ENCODE peak calls at places on chromosomes 11 and 22, in four cellular contexts. One of them, this sample, is unnamed. For H3K27me3, the result is how much of the 10 kb centered on the place peaks cover.

GRCh38 chr11:66363805-66364535 is 7.6 kb downstream of the SLC29A2 start:
- DNase-seq in mesenchymal stem cell: no peak
- DNase-seq in GM23248: no peak
- DNase-seq in HCT116: no peak
- DNase-seq in this sample: peak

GRCh38 chr22:49992921-49993648 is 19.5 kb downstream of the IL17REL start:
- DNase-seq in mesenchymal stem cell: peak
- DNase-seq in GM23248: peak
- DNase-seq in HCT116: no peak
- DNase-seq in this sample: peak

GRCh38 chr11:95282337-95282751 is 51.3 kb upstream of the SESN3 start:
- DNase-seq in mesenchymal stem cell: peak
- DNase-seq in GM23248: peak
- DNase-seq in HCT116: no peak
- DNase-seq in this sample: no peak

GRCh38 chr11:62902932-62903331 is 18.2 kb downstream of the CHRM1 start:
- DNase-seq in mesenchymal stem cell: peak
- DNase-seq in GM23248: peak
- DNase-seq in HCT116: no peak
- DNase-seq in this sample: no peak

GRCh38 chr22:23755711-23756110 is 1.5 kb upstream of the VPREB3 start:
- DNase-seq in mesenchymal stem cell: no peak
- DNase-seq in GM23248: no peak
- DNase-seq in HCT116: no peak
- DNase-seq in this sample: peak

GRCh38 chr22:46965552-46966494 is 203.4 kb downstream of the TBC1D22A start:
- DNase-seq in mesenchymal stem cell: no peak
- DNase-seq in GM23248: no peak
- DNase-seq in HCT116: no peak
- DNase-seq in this sample: peak

GRCh38 chr11:129998905-129999304 is 3.7 kb downstream of the PRDM10 start:
- DNase-seq in mesenchymal stem cell: no peak
- DNase-seq in GM23248: no peak
- DNase-seq in HCT116: no peak
- DNase-seq in this sample: no peak

GRCh38 chr11:69355346-69355940 is 61.5 kb downstream of the MYEOV start:
- DNase-seq in mesenchymal stem cell: no peak
- DNase-seq in GM23248: no peak
- DNase-seq in HCT116: no peak
- DNase-seq in this sample: no peak

GRCh38 chr11:78131956-78132355 is 7.5 kb downstream of the ALG8 start:
- DNase-seq in mesenchymal stem cell: no peak
- DNase-seq in GM23248: no peak
- DNase-seq in HCT116: no peak
- DNase-seq in this sample: peak

GRCh38 chr11:57482782-57483569 is 22.6 kb downstream of the RTN4RL2 start:
- DNase-seq in mesenchymal stem cell: peak
- DNase-seq in GM23248: peak
- DNase-seq in HCT116: no peak
- DNase-seq in this sample: peak

GRCh38 chr11:126140932-126141291 is 70.5 kb downstream of the RPUSD4 start:
- DNase-seq in mesenchymal stem cell: peak
- DNase-seq in GM23248: peak
- DNase-seq in HCT116: no peak
- DNase-seq in this sample: no peak

GRCh38 chr11:45662665-45663485 is 2.5 kb downstream of the CHST1 start:
- DNase-seq in mesenchymal stem cell: peak
- DNase-seq in GM23248: peak
- DNase-seq in HCT116: no peak
- DNase-seq in this sample: peak

GRCh38 chr11:71332046-71332445 is 79.7 kb upstream of the SHANK2 start:
- DNase-seq in mesenchymal stem cell: no peak
- DNase-seq in GM23248: no peak
- DNase-seq in HCT116: no peak
- DNase-seq in this sample: peak

GRCh38 chr11:91932151-91932821 is 292.3 kb upstream of the FAT3 start:
- DNase-seq in mesenchymal stem cell: peak
- DNase-seq in GM23248: peak
- DNase-seq in HCT116: no peak
- DNase-seq in this sample: no peak

GRCh38 chr11:66842501-66842895 is 743 bp upstream of the RCE1 start:
- DNase-seq in mesenchymal stem cell: no peak
- DNase-seq in GM23248: no peak
- DNase-seq in HCT116: no peak
- DNase-seq in this sample: no peak

GRCh38 chr11:93740031-93740801 is 1.1 kb downstream of the TAF1D start:
- DNase-seq in mesenchymal stem cell: no peak
- DNase-seq in GM23248: peak
- DNase-seq in HCT116: no peak
- DNase-seq in this sample: peak

GRCh38 chr22:35630387-35630793 is 13.3 kb upstream of the MB start:
- DNase-seq in mesenchymal stem cell: peak
- DNase-seq in GM23248: peak
- DNase-seq in HCT116: peak
- DNase-seq in this sample: no peak

GRCh38 chr11:125624756-125625213 is at the start of gene CHEK1:
- DNase-seq in mesenchymal stem cell: no peak
- DNase-seq in GM23248: no peak
- DNase-seq in HCT116: no peak
- DNase-seq in this sample: no peak

GRCh38 chr22:49158741-49159564 is 668.7 kb downstream of the BRD1 start:
- DNase-seq in mesenchymal stem cell: no peak
- DNase-seq in GM23248: no peak
- DNase-seq in HCT116: no peak
- DNase-seq in this sample: peak

GRCh38 chr11:72768581-72768980 is 16.4 kb upstream of the ARAP1 start:
- DNase-seq in mesenchymal stem cell: no peak
- DNase-seq in GM23248: no peak
- DNase-seq in HCT116: no peak
- DNase-seq in this sample: no peak

GRCh38 chr11:4606231-4607015 is 1.6 kb downstream of the TRIM68 start:
- DNase-seq in mesenchymal stem cell: peak
- DNase-seq in GM23248: peak
- DNase-seq in HCT116: no peak
- DNase-seq in this sample: no peak

GRCh38 chr11:46905806-46906205 is 12.5 kb downstream of the LRP4 start:
- DNase-seq in mesenchymal stem cell: no peak
- DNase-seq in GM23248: no peak
- DNase-seq in HCT116: no peak
- DNase-seq in this sample: peak

GRCh38 chr11:102280237-102280833 is 36.9 kb upstream of the BIRC3 start:
- DNase-seq in mesenchymal stem cell: no peak
- DNase-seq in GM23248: no peak
- DNase-seq in HCT116: no peak
- DNase-seq in this sample: peak

DNA sequence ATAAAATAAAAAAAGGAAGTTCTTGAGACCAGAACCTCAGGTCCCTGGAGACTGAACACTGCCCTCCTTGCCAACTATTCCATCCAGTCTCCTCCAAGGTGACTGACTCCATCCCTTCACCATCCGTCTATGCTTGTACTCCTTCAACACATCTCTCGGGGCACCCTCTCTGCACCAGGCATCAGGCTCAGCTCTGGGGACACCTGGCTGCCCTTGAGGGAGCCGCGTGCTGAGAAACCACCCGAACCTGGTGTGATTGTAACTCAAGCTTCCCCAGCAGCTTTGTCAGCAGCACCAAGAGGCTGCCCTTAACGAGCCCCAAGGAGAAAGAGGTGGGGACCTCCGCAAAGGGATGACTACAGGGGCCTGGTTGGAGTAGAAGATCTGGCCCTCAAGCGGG is 1.7 kb downstream of the PTPN5 start:
- DNase-seq in mesenchymal stem cell: no peak
- DNase-seq in GM23248: no peak
- DNase-seq in HCT116: no peak
- DNase-seq in this sample: no peak
- H3K27me3 ChIP-seq in mesenchymal stem cell: half or more
- H3K27me3 ChIP-seq in GM23248: half or more
- H3K27me3 ChIP-seq in HCT116: under half
- H3K27me3 ChIP-seq in this sample: half or more

GRCh38 chr22:38834215-38834953 is 9.4 kb downstream of the NPTXR start:
- DNase-seq in mesenchymal stem cell: no peak
- DNase-seq in GM23248: no peak
- DNase-seq in HCT116: no peak
- DNase-seq in this sample: peak
- H2AFZ ChIP-seq in mesenchymal stem cell: no peak
- H2AFZ ChIP-seq in GM23248: no peak
- H2AFZ ChIP-seq in HCT116: no peak
- H2AFZ ChIP-seq in this sample: no peak

DNA sequence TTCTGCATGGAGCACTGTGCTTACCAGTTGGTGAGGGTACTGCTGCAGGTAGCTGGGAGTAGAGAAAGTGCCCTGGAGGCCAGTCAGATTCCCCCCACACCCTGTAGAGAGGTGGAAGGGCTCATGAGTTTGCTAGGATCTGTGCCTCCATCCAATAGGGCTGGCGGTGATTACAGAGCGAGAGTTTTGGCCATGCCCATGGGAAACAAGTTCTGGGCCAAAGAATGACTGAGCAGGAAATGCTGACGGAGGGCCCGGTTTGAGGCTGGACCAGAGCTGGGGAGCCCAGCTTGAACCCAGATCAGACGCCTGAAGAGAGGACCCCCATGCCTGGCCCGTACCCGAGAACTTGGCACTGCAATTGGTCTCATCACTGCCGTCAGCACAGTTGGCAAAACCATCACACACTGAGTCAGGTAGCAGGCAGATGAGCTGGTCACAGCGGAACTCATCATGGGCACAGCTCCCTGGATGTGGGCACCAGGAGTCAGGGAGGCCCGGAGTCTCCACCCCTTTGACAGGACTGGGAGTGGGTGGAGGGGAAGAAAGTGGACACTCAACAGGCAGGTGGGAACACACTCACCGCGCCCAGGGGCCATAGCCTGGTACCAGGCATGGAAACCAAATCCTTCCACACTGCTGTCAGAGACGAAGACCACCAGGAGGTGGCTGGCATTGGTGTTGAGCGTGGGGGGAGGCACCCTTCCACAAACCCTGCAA is 2.1 kb downstream of the MFRP start:
- DNase-seq in mesenchymal stem cell: no peak
- DNase-seq in GM23248: peak
- DNase-seq in HCT116: no peak
- DNase-seq in this sample: peak
- H3K27me3 ChIP-seq in mesenchymal stem cell: under half
- H3K27me3 ChIP-seq in GM23248: under half
- H3K27me3 ChIP-seq in HCT116: under half
- H3K27me3 ChIP-seq in this sample: under half

DNA sequence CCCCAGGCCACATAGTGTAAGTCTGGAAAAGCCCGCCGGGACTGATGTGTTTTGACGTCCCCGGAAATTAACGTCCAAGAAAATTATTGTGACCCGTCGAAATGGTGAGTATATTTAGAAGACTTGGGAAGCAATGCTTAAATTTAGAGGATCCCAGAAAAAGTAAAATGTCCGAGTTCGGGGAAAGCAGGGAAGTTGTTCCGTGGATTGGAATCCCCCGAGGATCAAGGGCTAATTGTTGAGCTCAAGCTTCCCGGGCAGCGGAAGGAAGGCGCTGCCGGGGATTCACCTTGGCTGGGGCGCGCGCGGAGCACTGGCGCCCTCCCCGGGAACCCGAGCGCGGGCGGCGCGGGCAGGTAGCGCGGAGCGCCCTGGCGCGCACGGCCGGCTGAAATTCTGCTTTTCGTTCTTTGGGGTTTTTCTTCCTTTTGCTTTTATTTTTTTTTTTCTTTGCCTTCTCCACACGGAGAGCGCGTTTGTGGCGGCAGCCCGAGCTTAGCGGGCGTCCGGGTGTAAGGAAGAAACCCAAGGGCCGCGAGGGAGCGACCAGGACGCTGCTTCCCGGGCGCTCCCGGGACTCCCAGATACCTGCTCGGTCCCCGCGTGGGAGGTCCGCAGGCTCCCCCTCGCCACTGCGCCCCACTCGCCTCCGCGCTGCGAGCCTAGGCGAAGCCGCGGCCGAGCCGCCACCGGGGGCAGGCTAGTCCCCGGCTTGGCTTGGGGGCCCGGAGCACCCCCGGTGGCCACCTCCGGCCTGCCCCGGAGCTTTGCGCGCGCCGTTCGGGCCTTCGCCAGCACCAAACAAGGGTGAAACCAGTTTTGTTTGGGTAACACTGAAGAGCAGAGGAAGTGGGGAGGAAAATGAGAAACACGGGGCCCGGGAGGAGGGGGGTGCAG is 4.7 kb upstream of the IGF2 start:
- DNase-seq in mesenchymal stem cell: no peak
- DNase-seq in GM23248: no peak
- DNase-seq in HCT116: no peak
- DNase-seq in this sample: no peak
- H2AFZ ChIP-seq in mesenchymal stem cell: no peak
- H2AFZ ChIP-seq in GM23248: no peak
- H2AFZ ChIP-seq in HCT116: no peak
- H2AFZ ChIP-seq in this sample: no peak

GRCh38 chr11:61009392-61010275 is 38.2 kb downstream of the CD6 start:
- DNase-seq in mesenchymal stem cell: no peak
- DNase-seq in GM23248: no peak
- DNase-seq in HCT116: no peak
- DNase-seq in this sample: peak

GRCh38 chr11:61010466-61011238 is 39.2 kb downstream of the CD6 start:
- DNase-seq in mesenchymal stem cell: no peak
- DNase-seq in GM23248: no peak
- DNase-seq in HCT116: no peak
- DNase-seq in this sample: peak

GRCh38 chr11:61008971-61009370 is 37.5 kb downstream of the CD6 start:
- DNase-seq in mesenchymal stem cell: no peak
- DNase-seq in GM23248: no peak
- DNase-seq in HCT116: no peak
- DNase-seq in this sample: peak

GRCh38 chr11:61011239-61011870 is 39.9 kb downstream of the CD6 start:
- DNase-seq in mesenchymal stem cell: no peak
- DNase-seq in GM23248: no peak
- DNase-seq in HCT116: no peak
- DNase-seq in this sample: peak

GRCh38 chr11:61011950-61012830 is 40.7 kb downstream of the CD6 start:
- DNase-seq in mesenchymal stem cell: no peak
- DNase-seq in GM23248: no peak
- DNase-seq in HCT116: no peak
- DNase-seq in this sample: peak
- H3K27me3 ChIP-seq in mesenchymal stem cell: half or more
- H3K27me3 ChIP-seq in GM23248: under half
- H3K27me3 ChIP-seq in HCT116: under half
- H3K27me3 ChIP-seq in this sample: half or more

GRCh38 chr11:111776398-111777093 is 10.4 kb upstream of the PPP2R1B start:
- DNase-seq in mesenchymal stem cell: no peak
- DNase-seq in GM23248: no peak
- DNase-seq in HCT116: no peak
- DNase-seq in this sample: no peak
- H2AFZ ChIP-seq in mesenchymal stem cell: no peak
- H2AFZ ChIP-seq in GM23248: no peak
- H2AFZ ChIP-seq in HCT116: no peak
- H2AFZ ChIP-seq in this sample: no peak

GRCh38 chr11:8561461-8561860 is 32.6 kb downstream of the STK33 start:
- DNase-seq in mesenchymal stem cell: no peak
- DNase-seq in GM23248: no peak
- DNase-seq in HCT116: no peak
- DNase-seq in this sample: no peak
- H3K27me3 ChIP-seq in mesenchymal stem cell: under half
- H3K27me3 ChIP-seq in GM23248: half or more
- H3K27me3 ChIP-seq in HCT116: under half
- H3K27me3 ChIP-seq in this sample: under half

This sample was measured in osteoblast.